ENCODE peak calls at places on chromosome 18, in nine cellular contexts. One of them, this sample, is unnamed.

GRCh38 chr18:70446063-70446462 is 157.2 kb downstream of the SOCS6 start:
- DNase-seq in astrocyte of the cerebellum: no peak
- DNase-seq in endothelial cell of umbilical vein: no peak
- DNase-seq in dorsolateral prefrontal cortex: no peak
- DNase-seq in epithelial cell of esophagus: no peak
- DNase-seq in mesendoderm: no peak
- DNase-seq in cardiac fibroblast: no peak
- DNase-seq in A549: no peak
- DNase-seq in Caco-2: no peak
- DNase-seq in this sample: no peak

GRCh38 chr18:22564036-22564435 is 146.3 kb upstream of the CTAGE1 start:
- DNase-seq in A549: no peak
- DNase-seq in mesendoderm: no peak
- DNase-seq in Caco-2: no peak
- DNase-seq in epithelial cell of esophagus: no peak
- DNase-seq in endothelial cell of umbilical vein: peak
- DNase-seq in dorsolateral prefrontal cortex: no peak
- DNase-seq in astrocyte of the cerebellum: peak
- DNase-seq in cardiac fibroblast: peak
- DNase-seq in this sample: no peak

GRCh38 chr18:46754661-46755292 is 2.1 kb downstream of the ST8SIA5 start:
- DNase-seq in dorsolateral prefrontal cortex: peak
- DNase-seq in mesendoderm: peak
- DNase-seq in endothelial cell of umbilical vein: no peak
- DNase-seq in cardiac fibroblast: no peak
- DNase-seq in A549: no peak
- DNase-seq in astrocyte of the cerebellum: no peak
- DNase-seq in epithelial cell of esophagus: no peak
- DNase-seq in Caco-2: no peak
- DNase-seq in this sample: no peak

GRCh38 chr18:79947054-79947755 is 4.2 kb downstream of the SLC66A2 start:
- DNase-seq in cardiac fibroblast: no peak
- DNase-seq in mesendoderm: no peak
- DNase-seq in A549: no peak
- DNase-seq in Caco-2: no peak
- DNase-seq in dorsolateral prefrontal cortex: no peak
- DNase-seq in astrocyte of the cerebellum: no peak
- DNase-seq in epithelial cell of esophagus: peak
- DNase-seq in endothelial cell of umbilical vein: no peak
- DNase-seq in this sample: no peak

GRCh38 chr18:75654928-75655745 is 227.6 kb upstream of the SMIM21 start:
- DNase-seq in epithelial cell of esophagus: no peak
- DNase-seq in Caco-2: no peak
- DNase-seq in cardiac fibroblast: peak
- DNase-seq in dorsolateral prefrontal cortex: no peak
- DNase-seq in astrocyte of the cerebellum: no peak
- DNase-seq in endothelial cell of umbilical vein: no peak
- DNase-seq in mesendoderm: peak
- DNase-seq in A549: no peak
- DNase-seq in this sample: no peak

GRCh38 chr18:55781481-55781957 is 193.5 kb upstream of the TCF4 start:
- DNase-seq in A549: peak
- DNase-seq in dorsolateral prefrontal cortex: peak
- DNase-seq in endothelial cell of umbilical vein: peak
- DNase-seq in Caco-2: peak
- DNase-seq in astrocyte of the cerebellum: peak
- DNase-seq in epithelial cell of esophagus: peak
- DNase-seq in cardiac fibroblast: peak
- DNase-seq in mesendoderm: peak
- DNase-seq in this sample: peak

GRCh38 chr18:21085579-21086161 is 25.9 kb downstream of the ROCK1 start:
- DNase-seq in A549: no peak
- DNase-seq in epithelial cell of esophagus: no peak
- DNase-seq in Caco-2: no peak
- DNase-seq in astrocyte of the cerebellum: no peak
- DNase-seq in dorsolateral prefrontal cortex: no peak
- DNase-seq in mesendoderm: no peak
- DNase-seq in cardiac fibroblast: no peak
- DNase-seq in endothelial cell of umbilical vein: no peak
- DNase-seq in this sample: peak

GRCh38 chr18:29749699-29750098 is 1292.8 kb downstream of the DSC3 start:
- DNase-seq in Caco-2: no peak
- DNase-seq in A549: no peak
- DNase-seq in endothelial cell of umbilical vein: no peak
- DNase-seq in mesendoderm: peak
- DNase-seq in epithelial cell of esophagus: peak
- DNase-seq in dorsolateral prefrontal cortex: no peak
- DNase-seq in astrocyte of the cerebellum: no peak
- DNase-seq in cardiac fibroblast: peak
- DNase-seq in this sample: no peak

GRCh38 chr18:32083781-32084180 is 7.9 kb upstream of the RNF138 start:
- DNase-seq in dorsolateral prefrontal cortex: no peak
- DNase-seq in epithelial cell of esophagus: no peak
- DNase-seq in A549: no peak
- DNase-seq in Caco-2: no peak
- DNase-seq in cardiac fibroblast: no peak
- DNase-seq in endothelial cell of umbilical vein: no peak
- DNase-seq in astrocyte of the cerebellum: no peak
- DNase-seq in mesendoderm: no peak
- DNase-seq in this sample: no peak

GRCh38 chr18:1544016-1544415 is 639.3 kb downstream of the ADCYAP1 start:
- DNase-seq in mesendoderm: no peak
- DNase-seq in endothelial cell of umbilical vein: no peak
- DNase-seq in dorsolateral prefrontal cortex: no peak
- DNase-seq in cardiac fibroblast: no peak
- DNase-seq in epithelial cell of esophagus: no peak
- DNase-seq in A549: no peak
- DNase-seq in Caco-2: no peak
- DNase-seq in astrocyte of the cerebellum: no peak
- DNase-seq in this sample: no peak

GRCh38 chr18:7158201-7158600 is 40.6 kb upstream of the LAMA1 start:
- DNase-seq in mesendoderm: peak
- DNase-seq in Caco-2: peak
- DNase-seq in cardiac fibroblast: peak
- DNase-seq in A549: no peak
- DNase-seq in astrocyte of the cerebellum: no peak
- DNase-seq in endothelial cell of umbilical vein: no peak
- DNase-seq in dorsolateral prefrontal cortex: no peak
- DNase-seq in epithelial cell of esophagus: peak
- DNase-seq in this sample: peak

GRCh38 chr18:13611058-13611615 is 115.2 kb downstream of the FAM210A start:
- DNase-seq in A549: no peak
- DNase-seq in mesendoderm: peak
- DNase-seq in Caco-2: no peak
- DNase-seq in astrocyte of the cerebellum: peak
- DNase-seq in endothelial cell of umbilical vein: peak
- DNase-seq in dorsolateral prefrontal cortex: peak
- DNase-seq in epithelial cell of esophagus: no peak
- DNase-seq in cardiac fibroblast: peak
- DNase-seq in this sample: no peak
- H3K4me3 ChIP-seq in A549: no peak
- H3K4me3 ChIP-seq in mesendoderm: no peak
- H3K4me3 ChIP-seq in Caco-2: no peak
- H3K4me3 ChIP-seq in astrocyte of the cerebellum: peak
- H3K4me3 ChIP-seq in endothelial cell of umbilical vein: peak
- H3K4me3 ChIP-seq in dorsolateral prefrontal cortex: peak
- H3K4me3 ChIP-seq in epithelial cell of esophagus: no peak
- H3K4me3 ChIP-seq in cardiac fibroblast: no peak
- H3K4me3 ChIP-seq in this sample: peak

DNA sequence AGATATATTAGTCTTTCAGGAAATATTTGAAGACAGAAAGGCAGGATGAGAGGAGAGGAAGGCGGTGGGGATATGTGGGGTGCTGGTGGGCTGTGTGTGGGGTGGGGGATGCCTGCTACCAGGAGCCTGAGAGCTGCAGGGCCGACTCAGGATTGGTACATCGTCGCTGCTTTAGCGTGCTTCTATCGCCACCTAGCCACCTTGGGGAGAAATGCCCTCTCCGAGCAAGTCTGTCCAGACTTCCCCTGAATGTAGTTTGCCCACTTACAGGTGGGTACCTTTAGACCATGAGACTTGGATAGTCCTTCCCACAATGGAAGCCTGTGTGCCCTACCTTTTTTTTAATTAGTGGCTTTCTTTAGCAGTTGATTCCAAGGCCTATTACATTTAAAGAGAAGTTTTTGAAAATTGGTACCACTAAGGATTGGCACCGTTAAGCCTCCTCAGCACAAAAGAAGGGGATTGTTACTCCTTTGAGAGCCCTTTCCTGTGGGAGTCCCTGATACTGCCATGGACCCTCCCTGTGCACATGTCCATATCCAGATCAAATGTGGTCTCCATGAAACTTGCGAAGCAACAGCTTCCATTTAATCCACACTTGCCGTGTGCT is 114.1 kb upstream of the NDUFV2 start:
- DNase-seq in astrocyte of the cerebellum: peak
- DNase-seq in epithelial cell of esophagus: peak
- DNase-seq in Caco-2: peak
- DNase-seq in cardiac fibroblast: peak
- DNase-seq in A549: peak
- DNase-seq in mesendoderm: peak
- DNase-seq in dorsolateral prefrontal cortex: peak
- DNase-seq in endothelial cell of umbilical vein: peak
- DNase-seq in this sample: peak
- H3K4me3 ChIP-seq in astrocyte of the cerebellum: no peak
- H3K4me3 ChIP-seq in epithelial cell of esophagus: no peak
- H3K4me3 ChIP-seq in Caco-2: no peak
- H3K4me3 ChIP-seq in cardiac fibroblast: no peak
- H3K4me3 ChIP-seq in A549: no peak
- H3K4me3 ChIP-seq in mesendoderm: no peak
- H3K4me3 ChIP-seq in dorsolateral prefrontal cortex: no peak
- H3K4me3 ChIP-seq in endothelial cell of umbilical vein: no peak
- H3K4me3 ChIP-seq in this sample: no peak

GRCh38 chr18:76980663-76981387 is 151.8 kb downstream of the MBP start:
- DNase-seq in astrocyte of the cerebellum: no peak
- DNase-seq in epithelial cell of esophagus: no peak
- DNase-seq in A549: no peak
- DNase-seq in dorsolateral prefrontal cortex: no peak
- DNase-seq in mesendoderm: no peak
- DNase-seq in Caco-2: no peak
- DNase-seq in endothelial cell of umbilical vein: no peak
- DNase-seq in cardiac fibroblast: no peak
- DNase-seq in this sample: no peak

GRCh38 chr18:76979906-76980305 is 152.7 kb downstream of the MBP start:
- DNase-seq in astrocyte of the cerebellum: no peak
- DNase-seq in epithelial cell of esophagus: no peak
- DNase-seq in A549: no peak
- DNase-seq in dorsolateral prefrontal cortex: no peak
- DNase-seq in Caco-2: no peak
- DNase-seq in mesendoderm: no peak
- DNase-seq in endothelial cell of umbilical vein: no peak
- DNase-seq in cardiac fibroblast: no peak
- DNase-seq in this sample: no peak

GRCh38 chr18:76983184-76983583 is 149.4 kb downstream of the MBP start:
- DNase-seq in endothelial cell of umbilical vein: peak
- DNase-seq in mesendoderm: peak
- DNase-seq in Caco-2: peak
- DNase-seq in astrocyte of the cerebellum: peak
- DNase-seq in epithelial cell of esophagus: peak
- DNase-seq in cardiac fibroblast: peak
- DNase-seq in A549: peak
- DNase-seq in dorsolateral prefrontal cortex: peak
- DNase-seq in this sample: peak

GRCh38 chr18:76982038-76982437 is 150.5 kb downstream of the MBP start:
- DNase-seq in astrocyte of the cerebellum: no peak
- DNase-seq in mesendoderm: no peak
- DNase-seq in epithelial cell of esophagus: no peak
- DNase-seq in Caco-2: no peak
- DNase-seq in endothelial cell of umbilical vein: no peak
- DNase-seq in dorsolateral prefrontal cortex: no peak
- DNase-seq in cardiac fibroblast: no peak
- DNase-seq in A549: no peak
- DNase-seq in this sample: no peak

DNA sequence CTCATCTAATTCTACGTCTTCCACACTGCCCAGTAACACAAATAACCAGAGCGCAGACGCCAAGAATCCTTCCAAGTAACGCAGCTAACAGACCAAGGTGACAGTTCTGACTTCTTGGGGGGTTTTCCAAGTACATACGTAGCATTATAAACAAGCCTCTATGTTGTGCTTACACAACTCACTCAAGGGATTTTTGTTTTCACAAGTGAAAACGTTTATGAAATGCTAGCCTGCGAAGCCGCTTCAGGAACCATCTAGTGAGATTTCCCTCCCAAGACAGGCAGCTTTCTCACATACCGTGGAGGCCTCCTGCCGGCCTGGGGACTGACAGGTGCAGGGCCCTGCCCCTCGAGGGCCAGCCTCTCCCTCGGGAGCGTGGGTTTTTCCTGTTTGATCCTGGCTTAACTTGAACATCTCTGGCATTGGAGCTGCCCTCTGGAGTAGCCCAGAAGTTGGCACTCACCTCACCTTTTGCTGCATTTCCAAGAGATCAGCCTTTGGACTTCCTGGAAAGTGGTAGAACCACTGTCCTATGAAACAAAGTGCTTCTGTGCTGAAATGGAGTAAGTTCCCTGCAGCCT is 151.1 kb downstream of the MBP start:
- DNase-seq in cardiac fibroblast: no peak
- DNase-seq in mesendoderm: no peak
- DNase-seq in A549: no peak
- DNase-seq in endothelial cell of umbilical vein: no peak
- DNase-seq in epithelial cell of esophagus: no peak
- DNase-seq in astrocyte of the cerebellum: no peak
- DNase-seq in dorsolateral prefrontal cortex: no peak
- DNase-seq in Caco-2: no peak
- DNase-seq in this sample: no peak
- H3K4me3 ChIP-seq in cardiac fibroblast: no peak
- H3K4me3 ChIP-seq in mesendoderm: no peak
- H3K4me3 ChIP-seq in A549: no peak
- H3K4me3 ChIP-seq in endothelial cell of umbilical vein: no peak
- H3K4me3 ChIP-seq in epithelial cell of esophagus: no peak
- H3K4me3 ChIP-seq in astrocyte of the cerebellum: no peak
- H3K4me3 ChIP-seq in dorsolateral prefrontal cortex: no peak
- H3K4me3 ChIP-seq in Caco-2: no peak
- H3K4me3 ChIP-seq in this sample: no peak

GRCh38 chr18:59279193-59279592 is 5.9 kb upstream of the RAX start:
- DNase-seq in A549: no peak
- DNase-seq in cardiac fibroblast: no peak
- DNase-seq in endothelial cell of umbilical vein: no peak
- DNase-seq in Caco-2: no peak
- DNase-seq in dorsolateral prefrontal cortex: no peak
- DNase-seq in astrocyte of the cerebellum: no peak
- DNase-seq in epithelial cell of esophagus: no peak
- DNase-seq in mesendoderm: no peak
- DNase-seq in this sample: no peak

GRCh38 chr18:59272971-59273935 is at the start of gene RAX:
- DNase-seq in A549: peak
- DNase-seq in mesendoderm: peak
- DNase-seq in cardiac fibroblast: no peak
- DNase-seq in epithelial cell of esophagus: no peak
- DNase-seq in Caco-2: no peak
- DNase-seq in dorsolateral prefrontal cortex: no peak
- DNase-seq in endothelial cell of umbilical vein: peak
- DNase-seq in astrocyte of the cerebellum: no peak
- DNase-seq in this sample: no peak

GRCh38 chr18:59275406-59275949 is 2.2 kb upstream of the RAX start:
- DNase-seq in dorsolateral prefrontal cortex: no peak
- DNase-seq in cardiac fibroblast: no peak
- DNase-seq in mesendoderm: no peak
- DNase-seq in endothelial cell of umbilical vein: no peak
- DNase-seq in astrocyte of the cerebellum: no peak
- DNase-seq in A549: no peak
- DNase-seq in Caco-2: no peak
- DNase-seq in epithelial cell of esophagus: no peak
- DNase-seq in this sample: no peak

GRCh38 chr18:59273936-59274928 is 978 bp upstream of the RAX start:
- DNase-seq in endothelial cell of umbilical vein: no peak
- DNase-seq in A549: no peak
- DNase-seq in epithelial cell of esophagus: no peak
- DNase-seq in astrocyte of the cerebellum: no peak
- DNase-seq in cardiac fibroblast: no peak
- DNase-seq in Caco-2: no peak
- DNase-seq in dorsolateral prefrontal cortex: no peak
- DNase-seq in mesendoderm: peak
- DNase-seq in this sample: no peak

GRCh38 chr18:59276047-59276446 is 2.8 kb upstream of the RAX start:
- DNase-seq in cardiac fibroblast: no peak
- DNase-seq in mesendoderm: no peak
- DNase-seq in Caco-2: no peak
- DNase-seq in A549: no peak
- DNase-seq in endothelial cell of umbilical vein: no peak
- DNase-seq in epithelial cell of esophagus: no peak
- DNase-seq in dorsolateral prefrontal cortex: no peak
- DNase-seq in astrocyte of the cerebellum: no peak
- DNase-seq in this sample: no peak
- H3K4me3 ChIP-seq in cardiac fibroblast: no peak
- H3K4me3 ChIP-seq in mesendoderm: no peak
- H3K4me3 ChIP-seq in Caco-2: no peak
- H3K4me3 ChIP-seq in A549: no peak
- H3K4me3 ChIP-seq in endothelial cell of umbilical vein: no peak
- H3K4me3 ChIP-seq in epithelial cell of esophagus: no peak
- H3K4me3 ChIP-seq in dorsolateral prefrontal cortex: no peak
- H3K4me3 ChIP-seq in astrocyte of the cerebellum: no peak
- H3K4me3 ChIP-seq in this sample: no peak

This sample was measured in foreskin fibroblast.